ENCODE peak calls at places on chromosomes 13 and 19, in ten cellular contexts. E is activated naive CD4-positive, alpha-beta T cell treated with anti-CD3 and anti-CD28 coated beads, Interleukin-2, amount 50 U/mL, for 16 hours; W is anterior cingulate cortex; X is psoas muscle; O is stimulated activated CD4-positive, alpha-beta T cell treated with anti-CD3 and anti-CD28 coated beads, TNF-alpha, amount 100 ng/mL, for 24 hours; V is aorta; L is astrocyte of the hippocampus; I is Calu3; Z is AG20443; M is activated CD4-positive, alpha-beta T cell treated with anti-CD3 and anti-CD28 coated beads, Interleukin-2, amount 50 U/mL, for 4 hours. F is an unnamed sample.

GRCh38 chr13:112354330-112355273 is 21.6 kb upstream of the SPACA7 start:
- DNase-seq in E (no peak), W (no peak), X (no peak), O (no peak), V (no peak), L (no peak), I (no peak), Z (no peak), M (no peak), F (no peak)

GRCh38 chr13:104281910-104282309 is 1215.7 kb upstream of the SLC10A2 start:
- DNase-seq in E (no peak), W (no peak), X (no peak), O (no peak), V (no peak), L (no peak), I (no peak), Z (no peak), M (no peak), F (no peak)

GRCh38 chr19:3302755-3303154 is 63.6 kb upstream of the NFIC start:
- DNase-seq in E (no peak), W (no peak), X (no peak), O (no peak), V (no peak), L (no peak), I (no peak), Z (no peak), M (no peak), F (peak)

GRCh38 chr19:17370026-17370587 is 7.0 kb downstream of the PLVAP start:
- DNase-seq in E (no peak), W (peak), X (peak), O (no peak), V (no peak), L (no peak), I (no peak), Z (no peak), M (no peak), F (peak)

GRCh38 chr13:98598043-98598442 is 21.1 kb upstream of the STK24 start:
- DNase-seq in E (no peak), W (no peak), X (no peak), O (no peak), V (no peak), L (no peak), I (no peak), Z (no peak), M (no peak), F (no peak)

GRCh38 chr19:20787766-20788165 is 11.7 kb downstream of the ZNF66 start:
- DNase-seq in E (no peak), W (no peak), X (no peak), O (no peak), V (no peak), L (no peak), I (no peak), Z (no peak), M (no peak), F (no peak)

GRCh38 chr19:1956143-1956537 is 15.2 kb downstream of the CSNK1G2 start:
- DNase-seq in E (no peak), W (no peak), X (no peak), O (no peak), V (no peak), L (no peak), I (no peak), Z (no peak), M (no peak), F (no peak)

GRCh38 chr19:18617562-18617961 is 4.9 kb downstream of the TMEM59L start:
- DNase-seq in E (no peak), W (no peak), X (no peak), O (no peak), V (no peak), L (no peak), I (no peak), Z (no peak), M (no peak), F (no peak)

GRCh38 chr19:45280471-45280961 is 29.4 kb downstream of the MARK4 start:
- DNase-seq in E (no peak), W (no peak), X (no peak), O (no peak), V (no peak), L (no peak), I (no peak), Z (no peak), M (no peak), F (peak)

GRCh38 chr19:7545295-7545694 is 9.8 kb downstream of the PNPLA6 start:
- DNase-seq in E (no peak), W (no peak), X (no peak), O (no peak), V (no peak), L (no peak), I (no peak), Z (no peak), M (no peak), F (no peak)

GRCh38 chr13:45511310-45512147 is 46.8 kb downstream of the COG3 start:
- DNase-seq in E (no peak), W (no peak), X (no peak), O (no peak), V (no peak), L (peak), I (peak), Z (peak), M (no peak), F (peak)

GRCh38 chr13:39676315-39676876 is 20.9 kb downstream of the COG6 start:
- DNase-seq in E (no peak), W (no peak), X (no peak), O (no peak), V (no peak), L (peak), I (peak), Z (peak), M (no peak), F (no peak)

GRCh38 chr13:93079294-93079693 is 147.3 kb upstream of the GPC6 start:
- DNase-seq in E (no peak), W (no peak), X (no peak), O (no peak), V (no peak), L (peak), I (no peak), Z (no peak), M (no peak), F (no peak)

GRCh38 chr13:74003374-74003773 is 130.8 kb downstream of the KLF12 start:
- DNase-seq in E (no peak), W (no peak), X (no peak), O (no peak), V (no peak), L (no peak), I (no peak), Z (no peak), M (no peak), F (no peak)

GRCh38 chr19:42224940-42225717 is 5.0 kb downstream of the ZNF526 start:
- DNase-seq in E (no peak), W (no peak), X (no peak), O (no peak), V (no peak), L (no peak), I (no peak), Z (no peak), M (no peak), F (no peak)

GRCh38 chr19:31705656-31706055 is 356.4 kb upstream of the TSHZ3 start:
- DNase-seq in E (no peak), W (no peak), X (no peak), O (no peak), V (no peak), L (no peak), I (no peak), Z (no peak), M (no peak), F (no peak)

GRCh38 chr19:56155124-56155687 is 14.1 kb downstream of the ZNF444 start:
- DNase-seq in E (no peak), W (no peak), X (no peak), O (no peak), V (no peak), L (no peak), I (no peak), Z (no peak), M (no peak), F (no peak)

GRCh38 chr19:50531171-50531612 is 17.5 kb upstream of the ASPDH start:
- DNase-seq in E (no peak), W (no peak), X (no peak), O (no peak), V (no peak), L (no peak), I (no peak), Z (no peak), M (no peak), F (no peak)

F was measured in HL-60.